ENCODE peak calls at places on chromosomes 7 and 10, in nine cellular contexts. One of them, this sample, is unnamed.

GRCh38 chr10:91210435-91210834 is 10.0 kb upstream of the PCGF5 start:
- DNase-seq in EH: no peak
- DNase-seq in ecto neural progenitor cell: no peak
- DNase-seq in NCI-H1105 treated with DMSO at 0.1 percent for 48 hours: peak; percentile 95
- DNase-seq in Calu3: peak; percentile 6
- DNase-seq in 8988T: no peak
- DNase-seq in neural crest cell: no peak
- DNase-seq in NCI-H2171: peak; percentile 55
- DNase-seq in memory B cell: peak; percentile 54
- DNase-seq in this sample: no peak

GRCh38 chr7:47771301-47771989 is 176.8 kb downstream of the PKD1L1 start:
- DNase-seq in EH: peak; percentile 68
- DNase-seq in memory B cell: no peak
- DNase-seq in ecto neural progenitor cell: no peak
- DNase-seq in Calu3: no peak
- DNase-seq in NCI-H1105 treated with DMSO at 0.1 percent for 48 hours: no peak
- DNase-seq in 8988T: no peak
- DNase-seq in neural crest cell: no peak
- DNase-seq in NCI-H2171: no peak
- DNase-seq in this sample: no peak

GRCh38 chr7:151540146-151540545 is 20.5 kb upstream of the RHEB start:
- DNase-seq in neural crest cell: no peak
- DNase-seq in NCI-H2171: no peak
- DNase-seq in ecto neural progenitor cell: no peak
- DNase-seq in 8988T: no peak
- DNase-seq in NCI-H1105 treated with DMSO at 0.1 percent for 48 hours: no peak
- DNase-seq in memory B cell: no peak
- DNase-seq in Calu3: no peak
- DNase-seq in EH: no peak
- DNase-seq in this sample: no peak

GRCh38 chr10:62264702-62265436 is 3.8 kb downstream of the RTKN2 start:
- DNase-seq in memory B cell: no peak
- DNase-seq in 8988T: no peak
- DNase-seq in NCI-H1105 treated with DMSO at 0.1 percent for 48 hours: no peak
- DNase-seq in Calu3: peak; percentile 62
- DNase-seq in EH: peak; percentile 89
- DNase-seq in neural crest cell: no peak
- DNase-seq in ecto neural progenitor cell: peak; percentile 45
- DNase-seq in NCI-H2171: no peak
- DNase-seq in this sample: no peak

GRCh38 chr7:98215561-98216495 is 4.6 kb downstream of the BHLHA15 start:
- DNase-seq in neural crest cell: no peak
- DNase-seq in memory B cell: no peak
- DNase-seq in EH: no peak
- DNase-seq in Calu3: no peak
- DNase-seq in NCI-H2171: no peak
- DNase-seq in 8988T: peak; percentile 3
- DNase-seq in ecto neural progenitor cell: no peak
- DNase-seq in NCI-H1105 treated with DMSO at 0.1 percent for 48 hours: no peak
- DNase-seq in this sample: no peak

GRCh38 chr10:24465899-24466615 is 257.1 kb downstream of the KIAA1217 start:
- DNase-seq in NCI-H1105 treated with DMSO at 0.1 percent for 48 hours: no peak
- DNase-seq in NCI-H2171: no peak
- DNase-seq in memory B cell: no peak
- DNase-seq in 8988T: peak; percentile 33
- DNase-seq in neural crest cell: no peak
- DNase-seq in Calu3: peak; percentile 72
- DNase-seq in ecto neural progenitor cell: no peak
- DNase-seq in EH: peak; percentile 91
- DNase-seq in this sample: no peak

GRCh38 chr7:130150587-130150986 is 54.6 kb downstream of the TMEM209 start:
- DNase-seq in EH: no peak
- DNase-seq in memory B cell: peak; percentile 39
- DNase-seq in ecto neural progenitor cell: no peak
- DNase-seq in NCI-H1105 treated with DMSO at 0.1 percent for 48 hours: no peak
- DNase-seq in Calu3: no peak
- DNase-seq in neural crest cell: no peak
- DNase-seq in NCI-H2171: no peak
- DNase-seq in 8988T: no peak
- DNase-seq in this sample: no peak

GRCh38 chr7:50653997-50654425 is 88.8 kb upstream of the DDC start:
- DNase-seq in neural crest cell: no peak
- DNase-seq in 8988T: no peak
- DNase-seq in EH: peak; percentile 24
- DNase-seq in Calu3: no peak
- DNase-seq in NCI-H2171: no peak
- DNase-seq in memory B cell: no peak
- DNase-seq in NCI-H1105 treated with DMSO at 0.1 percent for 48 hours: no peak
- DNase-seq in ecto neural progenitor cell: peak; percentile 28
- DNase-seq in this sample: no peak

GRCh38 chr10:103333934-103334520 is 16.9 kb downstream of the PCGF6 start:
- DNase-seq in EH: peak; percentile 32
- DNase-seq in 8988T: no peak
- DNase-seq in neural crest cell: no peak
- DNase-seq in memory B cell: no peak
- DNase-seq in Calu3: no peak
- DNase-seq in NCI-H1105 treated with DMSO at 0.1 percent for 48 hours: no peak
- DNase-seq in ecto neural progenitor cell: no peak
- DNase-seq in NCI-H2171: no peak
- DNase-seq in this sample: no peak